ENCODE peak calls at places on chromosomes 3 and 15, in eight cellular contexts. L, R, H, I, P, J, Z and T are unnamed samples.
A peak's percentile ranks its signal among the peaks of the same experiment; 100 is the strongest.

GRCh38 chr3:120224249-120224648 is 60.8 kb downstream of the GPR156 start:
- DNase-seq in Z (no peak), R (no peak), P (no peak), L (no peak), J (peak; percentile 23), I (no peak), H (no peak), T (no peak)

GRCh38 chr3:81922404-81922803 is 161.0 kb upstream of the GBE1 start:
- DNase-seq in P (no peak), I (no peak), J (no peak), R (no peak), Z (no peak), L (no peak), H (no peak), T (no peak)

GRCh38 chr3:139339219-139339906 is 4.5 kb upstream of the MRPS22 start:
- DNase-seq in P (no peak), L (no peak), Z (no peak), R (no peak), J (no peak), I (no peak), H (no peak), T (no peak)

GRCh38 chr3:159861369-159861987 is 127.2 kb upstream of the IL12A start:
- DNase-seq in R (no peak), Z (no peak), I (no peak), L (no peak), P (no peak), H (no peak), J (no peak), T (peak; percentile 64)

GRCh38 chr15:45714501-45715488 is 80.0 kb downstream of the SQOR start:
- DNase-seq in Z (peak; percentile 87), I (peak; percentile 47), L (peak; percentile 46), H (no peak), J (peak; percentile 52), P (peak; percentile 66), R (peak; percentile 86), T (peak; percentile 71)

GRCh38 chr3:113097821-113098516 is 107.2 kb downstream of the GTPBP8 start:
- DNase-seq in I (peak; percentile 66), J (peak; percentile 75), R (no peak), L (no peak), H (no peak), P (no peak), Z (peak; percentile 25), T (peak; percentile 76)

GRCh38 chr3:187836848-187837770 is 91.8 kb upstream of the BCL6 start:
- DNase-seq in R (no peak), Z (no peak), P (no peak), H (no peak), I (no peak), L (no peak), J (no peak), T (peak; percentile 56)

GRCh38 chr3:160810360-160810759 is 54.3 kb downstream of the PPM1L start:
- DNase-seq in P (no peak), R (no peak), J (no peak), L (no peak), Z (no peak), H (no peak), I (no peak), T (no peak)

GRCh38 chr3:11010406-11011165 is 18.0 kb downstream of the SLC6A1 start:
- DNase-seq in I (no peak), J (no peak), Z (no peak), R (no peak), H (no peak), P (no peak), L (no peak), T (no peak)

GRCh38 chr3:37862712-37863551 is 1.3 kb downstream of the CTDSPL start:
- DNase-seq in P (no peak), H (no peak), R (peak; percentile 49), Z (peak; percentile 28), L (no peak), I (no peak), J (peak; percentile 37), T (peak; percentile 41)

GRCh38 chr3:50630394-50630793 is 13.4 kb downstream of the MAPKAPK3 start:
- DNase-seq in P (no peak), Z (no peak), R (no peak), J (no peak), L (no peak), I (no peak), H (no peak), T (no peak)

GRCh38 chr15:40360015-40360414 is 2.0 kb downstream of the DISP2 start:
- DNase-seq in H (no peak), I (no peak), J (peak; percentile 72), Z (no peak), P (no peak), L (no peak), R (no peak), T (no peak)

GRCh38 chr3:156291269-156292123 is 171.1 kb downstream of the KCNAB1 start:
- DNase-seq in I (no peak), H (no peak), R (peak; percentile 77), P (peak; percentile 62), Z (peak; percentile 28), J (peak; percentile 7), L (no peak), T (no peak)

GRCh38 chr15:71103102-71103676 is 12.1 kb upstream of the THSD4 start:
- DNase-seq in I (no peak), R (no peak), L (no peak), P (no peak), Z (peak; percentile 34), J (peak; percentile 82), H (no peak), T (peak; percentile 47)

GRCh38 chr15:26772588-26773484 is at the start of gene GABRB3:
- DNase-seq in I (no peak), H (no peak), P (peak; percentile 76), J (no peak), Z (peak; percentile 59), R (peak; percentile 88), L (peak; percentile 66), T (no peak)

GRCh38 chr15:93706881-93707280 is 524.5 kb upstream of the MCTP2 start:
- DNase-seq in R (no peak), I (no peak), P (no peak), J (no peak), H (no peak), L (no peak), Z (no peak), T (no peak)

GRCh38 chr3:58659051-58659675 is 7.4 kb downstream of the FAM3D start:
- DNase-seq in R (peak; percentile 82), J (peak; percentile 15), H (no peak), Z (peak; percentile 63), L (no peak), P (no peak), I (no peak), T (peak; percentile 23)

GRCh38 chr3:119297169-119297568 is 3.0 kb downstream of the ARHGAP31 start:
- DNase-seq in P (no peak), I (no peak), R (no peak), H (no peak), Z (no peak), J (no peak), L (peak; percentile 55), T (no peak)

GRCh38 chr15:86756688-86757087 is 677.0 kb downstream of the AGBL1 start:
- DNase-seq in Z (no peak), I (no peak), P (no peak), L (no peak), H (no peak), R (peak; percentile 35), J (peak; percentile 20), T (no peak)

GRCh38 chr3:129352045-129352444 is 73.4 kb downstream of the HMCES start:
- DNase-seq in I (no peak), P (no peak), R (peak; percentile 78), H (no peak), L (no peak), Z (no peak), J (no peak), T (no peak)

DNA sequence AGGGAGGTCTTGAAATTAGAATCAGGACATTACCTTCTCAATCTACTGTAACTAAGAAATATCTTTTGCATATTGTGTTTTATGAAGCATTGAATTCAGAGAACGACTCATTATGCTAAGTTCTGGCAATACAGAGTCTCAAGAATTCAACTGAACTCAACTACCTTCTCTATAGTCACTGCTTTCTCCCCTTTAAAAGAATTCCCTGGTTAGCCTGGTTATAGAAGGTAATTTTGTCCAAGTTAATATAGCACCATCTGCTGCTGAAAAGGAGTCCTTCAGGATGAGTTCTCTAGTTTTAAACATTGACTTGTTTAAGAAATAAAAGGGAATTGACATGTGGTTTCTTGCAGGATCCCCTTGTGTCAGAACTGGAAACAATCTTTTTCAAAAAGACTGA is 60.2 kb downstream of the IL16 start:
- DNase-seq in I (no peak), P (no peak), R (peak; percentile 51), Z (peak; percentile 41), H (no peak), L (no peak), J (peak; percentile 58), T (peak; percentile 62)
- TF ChIP-seq CTCF in I (peak; percentile 49), P (peak; percentile 48), R (peak; percentile 50), Z (peak; percentile 72), H (no peak), L (peak; percentile 60), J (peak; percentile 38), T (peak; percentile 54)

DNA sequence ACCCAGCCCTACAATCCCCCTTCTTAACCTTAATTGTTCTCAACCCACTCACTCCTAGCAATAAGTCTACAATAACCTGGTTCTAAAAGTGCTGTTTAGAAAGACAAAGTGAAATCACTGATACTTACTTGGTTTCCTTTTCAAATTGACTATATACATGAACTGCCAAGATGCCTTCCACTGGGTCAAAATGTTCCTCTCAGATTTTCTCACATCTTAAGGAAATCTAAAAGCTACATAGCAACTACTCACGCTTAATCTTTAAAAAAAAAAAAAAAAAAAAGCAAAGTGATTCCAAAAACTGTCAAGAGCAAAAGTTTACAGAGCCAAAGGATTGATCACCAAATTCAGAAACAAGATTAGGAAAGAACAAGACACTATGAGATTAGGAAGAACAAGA is 68.7 kb upstream of the MAP4 start:
- DNase-seq in I (no peak), Z (no peak), R (no peak), L (no peak), P (no peak), H (no peak), J (no peak), T (no peak)
- H3K4me3 ChIP-seq in I (no peak overlapping the region), Z (no peak overlapping the region), R (no peak overlapping the region), L (no peak overlapping the region), P (no peak overlapping the region), H (no peak overlapping the region), J (no peak overlapping the region), T (no peak overlapping the region)

GRCh38 chr3:73419179-73419803 is 205.4 kb downstream of the PDZRN3 start:
- DNase-seq in I (no peak), R (peak; percentile 74), J (no peak), L (no peak), P (no peak), Z (peak; percentile 31), H (no peak), T (peak; percentile 69)
- TF ChIP-seq CTCF in I (peak; percentile 24), R (peak; percentile 28), J (no peak), L (no peak), P (no peak), Z (no peak), H (no peak), T (peak; percentile 26)

DNA sequence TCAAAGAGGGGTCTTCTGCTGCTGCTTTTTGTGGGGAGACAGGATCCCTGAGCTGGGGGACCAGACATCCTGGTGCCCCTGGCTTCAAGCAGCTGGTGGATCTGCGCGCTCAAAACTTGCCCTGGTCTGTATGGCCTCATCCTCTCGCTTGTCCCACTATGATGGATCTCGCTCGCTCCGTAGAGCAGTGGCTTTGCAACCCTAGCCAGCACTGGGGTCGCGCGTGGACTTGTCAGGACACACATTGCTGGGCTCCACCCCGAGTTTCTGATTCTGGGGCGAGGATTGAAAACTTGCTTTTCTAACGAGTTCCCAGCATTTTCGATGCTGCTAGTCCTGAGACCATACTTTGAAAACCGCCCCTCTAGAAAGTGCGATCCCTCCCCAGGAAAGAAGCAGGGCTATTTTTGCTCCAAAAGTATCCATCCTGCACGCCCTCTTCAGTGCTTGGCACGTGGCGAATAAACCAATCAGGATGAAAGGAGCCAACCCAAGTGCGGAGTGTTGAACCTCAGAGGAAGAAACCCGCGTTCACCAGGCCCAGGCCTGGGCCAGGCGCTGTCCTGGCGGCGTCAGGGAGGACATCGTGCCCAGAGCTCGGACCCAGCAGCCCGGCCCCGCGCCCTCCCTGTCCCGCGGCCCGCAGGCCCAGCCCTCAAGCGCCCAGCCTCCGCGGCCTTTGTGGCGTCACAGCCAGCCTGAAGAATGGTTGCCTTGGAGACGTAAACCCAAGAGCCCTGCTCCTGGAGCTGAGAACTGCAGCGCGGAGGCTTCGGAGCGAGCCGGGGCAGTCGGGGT is at the start of gene CFAP100:
- DNase-seq in R (peak; percentile 95), P (no peak), J (peak; percentile 34), L (peak; percentile 41), Z (peak; percentile 77), H (no peak), I (no peak), T (peak; percentile 27)
- H3K4me3 ChIP-seq in R (peak within 1 kb of the TSS; percentile 60), P (no peak within 1 kb of the TSS), J (peak within 1 kb of the TSS; percentile 3), L (peak within 1 kb of the TSS; percentile 34), Z (no peak within 1 kb of the TSS), H (no peak within 1 kb of the TSS), I (no peak within 1 kb of the TSS), T (no peak within 1 kb of the TSS)